ENCODE peak calls at places on chromosomes 12 and 14, in nine cellular contexts. One of them, this sample, is unnamed.

GRCh38 chr14:101320386-101320785 is 240.9 kb upstream of the DIO3 start:
- DNase-seq in activated T-helper 9 cell treated with anti-CD3 and anti-CD28 coated beads, Interleukin-2, amount 50 U/mL, for 16 hours: no peak
- DNase-seq in posterior vena cava: no peak
- DNase-seq in kidney: no peak
- DNase-seq in NCI-H526 treated with DMSO at 0.1 percent for 48 hours: no peak
- DNase-seq in mesenteric fat pad: no peak
- DNase-seq in activated T-helper 1 cell treated with Interleukin-2 at 50 U/mL for 16 hours: no peak
- DNase-seq in ELR: no peak
- DNase-seq in activated CD4-positive, alpha-beta T cell treated with anti-CD3 and anti-CD28 coated beads, Interleukin-2, amount 10 ng/mL, durations not matched to agents 7 days and 5 days: no peak
- DNase-seq in this sample: no peak

GRCh38 chr14:104135904-104136471 is 2.4 kb upstream of the KIF26A start:
- DNase-seq in activated T-helper 9 cell treated with anti-CD3 and anti-CD28 coated beads, Interleukin-2, amount 50 U/mL, for 16 hours: no peak
- DNase-seq in kidney: peak
- DNase-seq in mesenteric fat pad: peak
- DNase-seq in ELR: no peak
- DNase-seq in activated CD4-positive, alpha-beta T cell treated with anti-CD3 and anti-CD28 coated beads, Interleukin-2, amount 10 ng/mL, durations not matched to agents 7 days and 5 days: no peak
- DNase-seq in NCI-H526 treated with DMSO at 0.1 percent for 48 hours: no peak
- DNase-seq in activated T-helper 1 cell treated with Interleukin-2 at 50 U/mL for 16 hours: no peak
- DNase-seq in posterior vena cava: peak
- DNase-seq in this sample: no peak

GRCh38 chr12:24905431-24905830 is 43.5 kb downstream of the BCAT1 start:
- DNase-seq in kidney: no peak
- DNase-seq in activated CD4-positive, alpha-beta T cell treated with anti-CD3 and anti-CD28 coated beads, Interleukin-2, amount 10 ng/mL, durations not matched to agents 7 days and 5 days: no peak
- DNase-seq in activated T-helper 1 cell treated with Interleukin-2 at 50 U/mL for 16 hours: no peak
- DNase-seq in mesenteric fat pad: no peak
- DNase-seq in NCI-H526 treated with DMSO at 0.1 percent for 48 hours: no peak
- DNase-seq in posterior vena cava: no peak
- DNase-seq in activated T-helper 9 cell treated with anti-CD3 and anti-CD28 coated beads, Interleukin-2, amount 50 U/mL, for 16 hours: no peak
- DNase-seq in ELR: peak
- DNase-seq in this sample: no peak

GRCh38 chr12:49568442-49568776 is 467 bp upstream of the MCRS1 start:
- DNase-seq in kidney: peak
- DNase-seq in NCI-H526 treated with DMSO at 0.1 percent for 48 hours: no peak
- DNase-seq in posterior vena cava: no peak
- DNase-seq in ELR: no peak
- DNase-seq in mesenteric fat pad: peak
- DNase-seq in activated T-helper 9 cell treated with anti-CD3 and anti-CD28 coated beads, Interleukin-2, amount 50 U/mL, for 16 hours: no peak
- DNase-seq in activated CD4-positive, alpha-beta T cell treated with anti-CD3 and anti-CD28 coated beads, Interleukin-2, amount 10 ng/mL, durations not matched to agents 7 days and 5 days: no peak
- DNase-seq in activated T-helper 1 cell treated with Interleukin-2 at 50 U/mL for 16 hours: no peak
- DNase-seq in this sample: no peak

GRCh38 chr12:109946505-109946904 is 46.4 kb downstream of the TCHP start:
- DNase-seq in mesenteric fat pad: no peak
- DNase-seq in posterior vena cava: no peak
- DNase-seq in activated T-helper 9 cell treated with anti-CD3 and anti-CD28 coated beads, Interleukin-2, amount 50 U/mL, for 16 hours: no peak
- DNase-seq in activated CD4-positive, alpha-beta T cell treated with anti-CD3 and anti-CD28 coated beads, Interleukin-2, amount 10 ng/mL, durations not matched to agents 7 days and 5 days: no peak
- DNase-seq in activated T-helper 1 cell treated with Interleukin-2 at 50 U/mL for 16 hours: no peak
- DNase-seq in ELR: no peak
- DNase-seq in NCI-H526 treated with DMSO at 0.1 percent for 48 hours: no peak
- DNase-seq in kidney: no peak
- DNase-seq in this sample: no peak

GRCh38 chr12:49032679-49033447 is 14.3 kb upstream of the PRKAG1 start:
- DNase-seq in activated T-helper 1 cell treated with Interleukin-2 at 50 U/mL for 16 hours: no peak
- DNase-seq in activated CD4-positive, alpha-beta T cell treated with anti-CD3 and anti-CD28 coated beads, Interleukin-2, amount 10 ng/mL, durations not matched to agents 7 days and 5 days: no peak
- DNase-seq in mesenteric fat pad: no peak
- DNase-seq in activated T-helper 9 cell treated with anti-CD3 and anti-CD28 coated beads, Interleukin-2, amount 50 U/mL, for 16 hours: no peak
- DNase-seq in kidney: peak
- DNase-seq in posterior vena cava: no peak
- DNase-seq in NCI-H526 treated with DMSO at 0.1 percent for 48 hours: no peak
- DNase-seq in ELR: no peak
- DNase-seq in this sample: no peak

GRCh38 chr12:117309276-117309885 is 52.0 kb downstream of the NOS1 start:
- DNase-seq in NCI-H526 treated with DMSO at 0.1 percent for 48 hours: no peak
- DNase-seq in activated T-helper 1 cell treated with Interleukin-2 at 50 U/mL for 16 hours: no peak
- DNase-seq in activated CD4-positive, alpha-beta T cell treated with anti-CD3 and anti-CD28 coated beads, Interleukin-2, amount 10 ng/mL, durations not matched to agents 7 days and 5 days: no peak
- DNase-seq in ELR: no peak
- DNase-seq in mesenteric fat pad: no peak
- DNase-seq in kidney: peak
- DNase-seq in posterior vena cava: no peak
- DNase-seq in activated T-helper 9 cell treated with anti-CD3 and anti-CD28 coated beads, Interleukin-2, amount 50 U/mL, for 16 hours: no peak
- DNase-seq in this sample: no peak

GRCh38 chr12:92403210-92404175 is 257.8 kb upstream of the BTG1 start:
- DNase-seq in kidney: no peak
- DNase-seq in activated T-helper 1 cell treated with Interleukin-2 at 50 U/mL for 16 hours: peak
- DNase-seq in activated T-helper 9 cell treated with anti-CD3 and anti-CD28 coated beads, Interleukin-2, amount 50 U/mL, for 16 hours: peak
- DNase-seq in NCI-H526 treated with DMSO at 0.1 percent for 48 hours: no peak
- DNase-seq in ELR: no peak
- DNase-seq in mesenteric fat pad: no peak
- DNase-seq in posterior vena cava: no peak
- DNase-seq in activated CD4-positive, alpha-beta T cell treated with anti-CD3 and anti-CD28 coated beads, Interleukin-2, amount 10 ng/mL, durations not matched to agents 7 days and 5 days: peak
- DNase-seq in this sample: no peak

GRCh38 chr14:88902850-88903249 is 78.4 kb downstream of the TTC8 start:
- DNase-seq in mesenteric fat pad: no peak
- DNase-seq in activated T-helper 1 cell treated with Interleukin-2 at 50 U/mL for 16 hours: no peak
- DNase-seq in activated CD4-positive, alpha-beta T cell treated with anti-CD3 and anti-CD28 coated beads, Interleukin-2, amount 10 ng/mL, durations not matched to agents 7 days and 5 days: no peak
- DNase-seq in ELR: no peak
- DNase-seq in NCI-H526 treated with DMSO at 0.1 percent for 48 hours: no peak
- DNase-seq in kidney: no peak
- DNase-seq in posterior vena cava: no peak
- DNase-seq in activated T-helper 9 cell treated with anti-CD3 and anti-CD28 coated beads, Interleukin-2, amount 50 U/mL, for 16 hours: no peak
- DNase-seq in this sample: no peak

GRCh38 chr12:54005853-54006699 is 2.7 kb upstream of the HOXC8 start:
- DNase-seq in activated T-helper 1 cell treated with Interleukin-2 at 50 U/mL for 16 hours: peak
- DNase-seq in activated T-helper 9 cell treated with anti-CD3 and anti-CD28 coated beads, Interleukin-2, amount 50 U/mL, for 16 hours: peak
- DNase-seq in activated CD4-positive, alpha-beta T cell treated with anti-CD3 and anti-CD28 coated beads, Interleukin-2, amount 10 ng/mL, durations not matched to agents 7 days and 5 days: peak
- DNase-seq in NCI-H526 treated with DMSO at 0.1 percent for 48 hours: no peak
- DNase-seq in posterior vena cava: peak
- DNase-seq in mesenteric fat pad: peak
- DNase-seq in ELR: peak
- DNase-seq in kidney: peak
- DNase-seq in this sample: peak

GRCh38 chr14:94562941-94563883 is 2.0 kb downstream of the SERPINA4 start:
- DNase-seq in activated T-helper 1 cell treated with Interleukin-2 at 50 U/mL for 16 hours: no peak
- DNase-seq in NCI-H526 treated with DMSO at 0.1 percent for 48 hours: no peak
- DNase-seq in activated CD4-positive, alpha-beta T cell treated with anti-CD3 and anti-CD28 coated beads, Interleukin-2, amount 10 ng/mL, durations not matched to agents 7 days and 5 days: no peak
- DNase-seq in ELR: no peak
- DNase-seq in kidney: no peak
- DNase-seq in activated T-helper 9 cell treated with anti-CD3 and anti-CD28 coated beads, Interleukin-2, amount 50 U/mL, for 16 hours: no peak
- DNase-seq in mesenteric fat pad: peak
- DNase-seq in posterior vena cava: peak
- DNase-seq in this sample: no peak

GRCh38 chr14:68182492-68182891 is 362.9 kb downstream of the RAD51B start:
- DNase-seq in mesenteric fat pad: no peak
- DNase-seq in ELR: no peak
- DNase-seq in posterior vena cava: no peak
- DNase-seq in activated CD4-positive, alpha-beta T cell treated with anti-CD3 and anti-CD28 coated beads, Interleukin-2, amount 10 ng/mL, durations not matched to agents 7 days and 5 days: peak
- DNase-seq in NCI-H526 treated with DMSO at 0.1 percent for 48 hours: no peak
- DNase-seq in activated T-helper 1 cell treated with Interleukin-2 at 50 U/mL for 16 hours: no peak
- DNase-seq in kidney: no peak
- DNase-seq in activated T-helper 9 cell treated with anti-CD3 and anti-CD28 coated beads, Interleukin-2, amount 50 U/mL, for 16 hours: no peak
- DNase-seq in this sample: no peak

GRCh38 chr14:61342486-61342885 is 21.1 kb downstream of the PRKCH start:
- DNase-seq in activated T-helper 1 cell treated with Interleukin-2 at 50 U/mL for 16 hours: peak
- DNase-seq in mesenteric fat pad: no peak
- DNase-seq in NCI-H526 treated with DMSO at 0.1 percent for 48 hours: no peak
- DNase-seq in posterior vena cava: no peak
- DNase-seq in ELR: no peak
- DNase-seq in activated T-helper 9 cell treated with anti-CD3 and anti-CD28 coated beads, Interleukin-2, amount 50 U/mL, for 16 hours: peak
- DNase-seq in activated CD4-positive, alpha-beta T cell treated with anti-CD3 and anti-CD28 coated beads, Interleukin-2, amount 10 ng/mL, durations not matched to agents 7 days and 5 days: peak
- DNase-seq in kidney: no peak
- DNase-seq in this sample: no peak

GRCh38 chr14:88838015-88838414 is 13.6 kb downstream of the TTC8 start:
- DNase-seq in activated T-helper 1 cell treated with Interleukin-2 at 50 U/mL for 16 hours: no peak
- DNase-seq in activated CD4-positive, alpha-beta T cell treated with anti-CD3 and anti-CD28 coated beads, Interleukin-2, amount 10 ng/mL, durations not matched to agents 7 days and 5 days: no peak
- DNase-seq in mesenteric fat pad: no peak
- DNase-seq in kidney: no peak
- DNase-seq in posterior vena cava: no peak
- DNase-seq in activated T-helper 9 cell treated with anti-CD3 and anti-CD28 coated beads, Interleukin-2, amount 50 U/mL, for 16 hours: no peak
- DNase-seq in NCI-H526 treated with DMSO at 0.1 percent for 48 hours: no peak
- DNase-seq in ELR: no peak
- DNase-seq in this sample: no peak

GRCh38 chr14:81942071-81942470 is 408.4 kb upstream of the SEL1L start:
- DNase-seq in posterior vena cava: no peak
- DNase-seq in activated T-helper 9 cell treated with anti-CD3 and anti-CD28 coated beads, Interleukin-2, amount 50 U/mL, for 16 hours: no peak
- DNase-seq in ELR: no peak
- DNase-seq in mesenteric fat pad: no peak
- DNase-seq in NCI-H526 treated with DMSO at 0.1 percent for 48 hours: no peak
- DNase-seq in activated CD4-positive, alpha-beta T cell treated with anti-CD3 and anti-CD28 coated beads, Interleukin-2, amount 10 ng/mL, durations not matched to agents 7 days and 5 days: no peak
- DNase-seq in kidney: no peak
- DNase-seq in activated T-helper 1 cell treated with Interleukin-2 at 50 U/mL for 16 hours: no peak
- DNase-seq in this sample: no peak